ENCODE peak calls at places on chromosomes 11 and 22, in ten cellular contexts. One of them, this sample, is unnamed.

GRCh38 chr22:49046546-49047305 is 780.9 kb downstream of the BRD1 start:
- DNase-seq in kidney: no peak
- DNase-seq in heart left ventricle: no peak
- DNase-seq in CD4-positive, CD25-positive, alpha-beta regulatory T cell: no peak
- DNase-seq in AG10803: no peak
- DNase-seq in epithelial cell of esophagus: no peak
- DNase-seq in GM23338: no peak
- DNase-seq in MG63: peak
- DNase-seq in right lobe of liver: no peak
- DNase-seq in stomach: no peak
- DNase-seq in this sample: peak

GRCh38 chr11:7639643-7640025 is 33.7 kb downstream of the CYB5R2 start:
- DNase-seq in MG63: no peak
- DNase-seq in heart left ventricle: no peak
- DNase-seq in stomach: peak
- DNase-seq in GM23338: no peak
- DNase-seq in epithelial cell of esophagus: no peak
- DNase-seq in kidney: peak
- DNase-seq in CD4-positive, CD25-positive, alpha-beta regulatory T cell: no peak
- DNase-seq in right lobe of liver: no peak
- DNase-seq in AG10803: no peak
- DNase-seq in this sample: no peak

GRCh38 chr22:48940988-48941902 is 886.4 kb downstream of the BRD1 start:
- DNase-seq in AG10803: no peak
- DNase-seq in CD4-positive, CD25-positive, alpha-beta regulatory T cell: no peak
- DNase-seq in kidney: no peak
- DNase-seq in MG63: no peak
- DNase-seq in GM23338: no peak
- DNase-seq in stomach: peak
- DNase-seq in right lobe of liver: no peak
- DNase-seq in heart left ventricle: no peak
- DNase-seq in epithelial cell of esophagus: no peak
- DNase-seq in this sample: peak

GRCh38 chr11:107991868-107992414 is 16.8 kb upstream of the CUL5 start:
- DNase-seq in kidney: no peak
- DNase-seq in AG10803: no peak
- DNase-seq in heart left ventricle: no peak
- DNase-seq in GM23338: peak
- DNase-seq in MG63: no peak
- DNase-seq in CD4-positive, CD25-positive, alpha-beta regulatory T cell: no peak
- DNase-seq in epithelial cell of esophagus: no peak
- DNase-seq in right lobe of liver: no peak
- DNase-seq in stomach: no peak
- DNase-seq in this sample: no peak

GRCh38 chr11:67632175-67632981 is 2.6 kb upstream of the NUDT8 start:
- DNase-seq in heart left ventricle: peak
- DNase-seq in stomach: peak
- DNase-seq in right lobe of liver: peak
- DNase-seq in MG63: no peak
- DNase-seq in GM23338: no peak
- DNase-seq in epithelial cell of esophagus: no peak
- DNase-seq in kidney: peak
- DNase-seq in AG10803: no peak
- DNase-seq in CD4-positive, CD25-positive, alpha-beta regulatory T cell: no peak
- DNase-seq in this sample: peak

GRCh38 chr11:119550330-119550729 is 127.4 kb upstream of the THY1 start:
- DNase-seq in heart left ventricle: no peak
- DNase-seq in epithelial cell of esophagus: peak
- DNase-seq in CD4-positive, CD25-positive, alpha-beta regulatory T cell: no peak
- DNase-seq in right lobe of liver: no peak
- DNase-seq in MG63: no peak
- DNase-seq in stomach: no peak
- DNase-seq in AG10803: no peak
- DNase-seq in GM23338: no peak
- DNase-seq in kidney: no peak
- DNase-seq in this sample: no peak

GRCh38 chr22:46866591-46866990 is 104.1 kb downstream of the TBC1D22A start:
- DNase-seq in stomach: no peak
- DNase-seq in MG63: peak
- DNase-seq in AG10803: peak
- DNase-seq in CD4-positive, CD25-positive, alpha-beta regulatory T cell: no peak
- DNase-seq in GM23338: peak
- DNase-seq in kidney: no peak
- DNase-seq in right lobe of liver: no peak
- DNase-seq in epithelial cell of esophagus: peak
- DNase-seq in heart left ventricle: no peak
- DNase-seq in this sample: no peak

GRCh38 chr11:121291319-121291718 is 1.3 kb upstream of the SC5D start:
- DNase-seq in GM23338: no peak
- DNase-seq in kidney: no peak
- DNase-seq in epithelial cell of esophagus: no peak
- DNase-seq in stomach: no peak
- DNase-seq in heart left ventricle: no peak
- DNase-seq in AG10803: no peak
- DNase-seq in MG63: no peak
- DNase-seq in right lobe of liver: no peak
- DNase-seq in CD4-positive, CD25-positive, alpha-beta regulatory T cell: no peak
- DNase-seq in this sample: no peak

GRCh38 chr11:69704508-69705245 is 855 bp upstream of the FGF19 start:
- DNase-seq in epithelial cell of esophagus: peak
- DNase-seq in heart left ventricle: no peak
- DNase-seq in MG63: peak
- DNase-seq in stomach: no peak
- DNase-seq in AG10803: no peak
- DNase-seq in GM23338: peak
- DNase-seq in right lobe of liver: no peak
- DNase-seq in CD4-positive, CD25-positive, alpha-beta regulatory T cell: no peak
- DNase-seq in kidney: no peak
- DNase-seq in this sample: no peak

GRCh38 chr11:69703711-69704507 is at the start of gene FGF19:
- DNase-seq in right lobe of liver: no peak
- DNase-seq in kidney: no peak
- DNase-seq in heart left ventricle: no peak
- DNase-seq in MG63: peak
- DNase-seq in CD4-positive, CD25-positive, alpha-beta regulatory T cell: no peak
- DNase-seq in epithelial cell of esophagus: no peak
- DNase-seq in stomach: no peak
- DNase-seq in GM23338: peak
- DNase-seq in AG10803: no peak
- DNase-seq in this sample: no peak

GRCh38 chr11:69705246-69705856 is 1.5 kb upstream of the FGF19 start:
- DNase-seq in AG10803: no peak
- DNase-seq in CD4-positive, CD25-positive, alpha-beta regulatory T cell: no peak
- DNase-seq in epithelial cell of esophagus: no peak
- DNase-seq in stomach: no peak
- DNase-seq in GM23338: no peak
- DNase-seq in heart left ventricle: no peak
- DNase-seq in right lobe of liver: no peak
- DNase-seq in kidney: no peak
- DNase-seq in MG63: no peak
- DNase-seq in this sample: no peak

GRCh38 chr11:69702239-69702668 is 1.6 kb downstream of the FGF19 start:
- DNase-seq in right lobe of liver: no peak
- DNase-seq in MG63: no peak
- DNase-seq in stomach: no peak
- DNase-seq in AG10803: no peak
- DNase-seq in heart left ventricle: no peak
- DNase-seq in GM23338: peak
- DNase-seq in epithelial cell of esophagus: no peak
- DNase-seq in CD4-positive, CD25-positive, alpha-beta regulatory T cell: no peak
- DNase-seq in kidney: no peak
- DNase-seq in this sample: no peak

DNA sequence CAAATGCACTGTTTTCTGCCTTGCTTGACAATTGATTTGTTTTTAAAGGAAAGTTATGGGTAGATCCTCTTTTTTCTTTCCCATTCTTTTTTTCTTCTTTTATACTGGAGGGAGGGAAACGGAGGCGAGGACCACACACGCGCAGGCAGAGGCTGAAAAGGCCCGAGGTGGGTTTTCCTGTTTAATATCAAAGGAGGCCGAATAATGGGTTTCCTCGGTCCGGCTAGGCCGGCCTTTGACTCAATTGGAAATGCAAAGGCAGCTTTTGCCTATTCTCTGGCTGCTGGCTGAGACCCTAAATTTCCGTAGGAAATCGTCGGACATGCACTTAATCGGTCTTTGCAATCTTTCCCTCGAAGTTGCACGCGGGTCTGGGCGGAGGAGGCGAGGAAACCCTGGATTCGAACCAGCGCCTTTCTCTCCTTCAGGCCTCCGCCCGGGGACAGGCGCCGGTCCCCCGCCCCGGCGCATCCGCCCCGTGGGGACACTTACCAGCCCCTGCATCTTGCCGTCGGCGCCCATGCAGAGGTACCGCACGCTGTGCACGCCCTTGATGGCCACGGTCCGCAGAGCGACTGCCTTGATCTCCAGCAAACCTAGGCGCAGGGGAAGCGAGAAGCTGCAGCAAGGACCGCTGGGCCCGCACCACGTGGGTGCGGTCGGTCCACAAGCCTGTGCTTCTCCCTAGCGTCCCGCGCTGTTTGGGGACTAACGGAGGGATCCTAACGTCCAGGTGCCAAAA is 882 bp downstream of the FGF19 start:
- DNase-seq in right lobe of liver: no peak
- DNase-seq in GM23338: peak
- DNase-seq in stomach: no peak
- DNase-seq in AG10803: no peak
- DNase-seq in kidney: no peak
- DNase-seq in CD4-positive, CD25-positive, alpha-beta regulatory T cell: no peak
- DNase-seq in heart left ventricle: no peak
- DNase-seq in epithelial cell of esophagus: no peak
- DNase-seq in MG63: no peak
- DNase-seq in this sample: no peak
- H3K4me3 ChIP-seq in right lobe of liver: no peak
- H3K4me3 ChIP-seq in GM23338: peak
- H3K4me3 ChIP-seq in stomach: no peak
- H3K4me3 ChIP-seq in AG10803: no peak
- H3K4me3 ChIP-seq in kidney: no peak
- H3K4me3 ChIP-seq in CD4-positive, CD25-positive, alpha-beta regulatory T cell: no peak
- H3K4me3 ChIP-seq in heart left ventricle: no peak
- H3K4me3 ChIP-seq in epithelial cell of esophagus: no peak
- H3K4me3 ChIP-seq in MG63: no peak
- H3K4me3 ChIP-seq in this sample: no peak

DNA sequence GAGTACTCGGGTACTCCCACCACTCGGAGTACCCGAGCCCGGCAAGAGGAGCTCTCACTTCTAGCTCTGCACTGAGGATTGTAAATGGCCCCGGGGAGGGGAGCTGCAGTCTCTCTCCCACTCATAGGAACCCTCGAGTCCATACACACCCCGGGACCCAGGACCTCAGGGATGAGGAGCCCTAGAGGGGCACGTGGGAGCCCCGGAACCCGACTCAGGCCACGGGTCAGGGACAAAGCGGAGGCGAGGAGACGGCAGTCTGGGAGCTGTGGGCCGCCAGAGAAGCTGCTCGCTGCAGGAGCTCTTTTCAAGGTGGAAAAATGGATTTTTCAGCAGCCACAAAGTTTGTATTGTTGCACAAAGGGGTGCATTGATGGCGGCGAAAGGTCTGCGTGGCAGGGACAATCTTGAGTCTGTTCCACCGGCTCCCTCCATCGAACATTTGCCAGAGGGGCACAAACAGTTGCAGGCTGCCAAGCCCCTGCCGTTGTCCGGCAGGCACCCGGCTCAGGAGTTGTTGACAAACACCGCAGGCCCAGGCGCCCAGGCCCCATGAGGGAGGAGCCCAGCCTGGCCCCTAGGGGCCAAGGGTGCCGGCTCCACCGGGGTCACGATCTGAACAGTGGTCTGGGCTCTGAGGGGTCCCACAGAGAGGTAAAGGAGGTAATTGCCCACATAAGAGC is 5.7 kb upstream of the FLI1 start:
- DNase-seq in stomach: no peak
- DNase-seq in MG63: no peak
- DNase-seq in GM23338: peak
- DNase-seq in kidney: peak
- DNase-seq in CD4-positive, CD25-positive, alpha-beta regulatory T cell: no peak
- DNase-seq in right lobe of liver: no peak
- DNase-seq in AG10803: no peak
- DNase-seq in epithelial cell of esophagus: no peak
- DNase-seq in heart left ventricle: no peak
- DNase-seq in this sample: no peak
- H3K4me3 ChIP-seq in stomach: no peak
- H3K4me3 ChIP-seq in MG63: no peak
- H3K4me3 ChIP-seq in GM23338: peak
- H3K4me3 ChIP-seq in kidney: no peak
- H3K4me3 ChIP-seq in CD4-positive, CD25-positive, alpha-beta regulatory T cell: no peak
- H3K4me3 ChIP-seq in right lobe of liver: no peak
- H3K4me3 ChIP-seq in AG10803: no peak
- H3K4me3 ChIP-seq in epithelial cell of esophagus: no peak
- H3K4me3 ChIP-seq in heart left ventricle: no peak
- H3K4me3 ChIP-seq in this sample: no peak

DNA sequence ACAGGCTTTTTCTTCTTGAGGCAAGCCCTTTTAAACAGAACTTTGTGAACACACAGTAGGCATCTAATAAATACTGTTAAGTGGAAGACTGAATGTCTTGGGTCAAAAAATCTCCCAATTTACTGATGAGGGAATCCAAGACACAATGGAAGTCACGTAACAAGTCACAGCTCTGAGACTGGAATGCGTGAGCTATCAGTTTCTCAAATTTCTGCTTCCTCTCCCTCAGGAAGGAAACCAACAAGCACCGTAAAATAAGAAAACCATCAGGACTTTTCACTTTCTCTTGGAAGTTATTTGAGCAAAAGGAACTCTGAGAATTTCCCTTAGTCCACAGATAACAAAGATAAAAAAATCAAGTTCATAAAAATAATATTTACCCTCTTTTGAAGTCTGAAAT is 50.1 kb upstream of the CCDC89 start:
- DNase-seq in GM23338: no peak
- DNase-seq in CD4-positive, CD25-positive, alpha-beta regulatory T cell: no peak
- DNase-seq in MG63: no peak
- DNase-seq in epithelial cell of esophagus: no peak
- DNase-seq in right lobe of liver: no peak
- DNase-seq in AG10803: no peak
- DNase-seq in kidney: no peak
- DNase-seq in heart left ventricle: no peak
- DNase-seq in stomach: no peak
- DNase-seq in this sample: no peak
- H3K4me3 ChIP-seq in GM23338: no peak
- H3K4me3 ChIP-seq in CD4-positive, CD25-positive, alpha-beta regulatory T cell: no peak
- H3K4me3 ChIP-seq in MG63: no peak
- H3K4me3 ChIP-seq in epithelial cell of esophagus: no peak
- H3K4me3 ChIP-seq in right lobe of liver: no peak
- H3K4me3 ChIP-seq in AG10803: no peak
- H3K4me3 ChIP-seq in kidney: no peak
- H3K4me3 ChIP-seq in heart left ventricle: no peak
- H3K4me3 ChIP-seq in stomach: no peak
- H3K4me3 ChIP-seq in this sample: no peak

GRCh38 chr11:315516-315994 is 1.7 kb downstream of the IFITM1 start:
- DNase-seq in AG10803: no peak
- DNase-seq in MG63: no peak
- DNase-seq in GM23338: no peak
- DNase-seq in heart left ventricle: no peak
- DNase-seq in CD4-positive, CD25-positive, alpha-beta regulatory T cell: no peak
- DNase-seq in right lobe of liver: no peak
- DNase-seq in kidney: peak
- DNase-seq in epithelial cell of esophagus: no peak
- DNase-seq in stomach: no peak
- DNase-seq in this sample: no peak

GRCh38 chr11:315051-315481 is 1.2 kb downstream of the IFITM1 start:
- DNase-seq in CD4-positive, CD25-positive, alpha-beta regulatory T cell: no peak
- DNase-seq in AG10803: no peak
- DNase-seq in right lobe of liver: peak
- DNase-seq in GM23338: no peak
- DNase-seq in kidney: peak
- DNase-seq in heart left ventricle: no peak
- DNase-seq in epithelial cell of esophagus: no peak
- DNase-seq in MG63: no peak
- DNase-seq in stomach: no peak
- DNase-seq in this sample: no peak

GRCh38 chr11:312092-312816 is 1.6 kb upstream of the IFITM1 start:
- DNase-seq in right lobe of liver: peak
- DNase-seq in GM23338: no peak
- DNase-seq in heart left ventricle: no peak
- DNase-seq in MG63: no peak
- DNase-seq in kidney: peak
- DNase-seq in CD4-positive, CD25-positive, alpha-beta regulatory T cell: no peak
- DNase-seq in epithelial cell of esophagus: no peak
- DNase-seq in AG10803: no peak
- DNase-seq in stomach: no peak
- DNase-seq in this sample: no peak

GRCh38 chr11:313787-314547 is at the start of gene IFITM1:
- DNase-seq in GM23338: peak
- DNase-seq in stomach: no peak
- DNase-seq in right lobe of liver: peak
- DNase-seq in MG63: no peak
- DNase-seq in CD4-positive, CD25-positive, alpha-beta regulatory T cell: peak
- DNase-seq in AG10803: peak
- DNase-seq in heart left ventricle: peak
- DNase-seq in epithelial cell of esophagus: peak
- DNase-seq in kidney: peak
- DNase-seq in this sample: peak

GRCh38 chr11:313304-313786 is 495 bp upstream of the IFITM1 start:
- DNase-seq in kidney: peak
- DNase-seq in MG63: no peak
- DNase-seq in epithelial cell of esophagus: no peak
- DNase-seq in stomach: no peak
- DNase-seq in right lobe of liver: peak
- DNase-seq in heart left ventricle: peak
- DNase-seq in AG10803: no peak
- DNase-seq in CD4-positive, CD25-positive, alpha-beta regulatory T cell: no peak
- DNase-seq in GM23338: no peak
- DNase-seq in this sample: no peak
- H3K4me3 ChIP-seq in kidney: peak
- H3K4me3 ChIP-seq in MG63: peak
- H3K4me3 ChIP-seq in epithelial cell of esophagus: no peak
- H3K4me3 ChIP-seq in stomach: peak
- H3K4me3 ChIP-seq in right lobe of liver: peak
- H3K4me3 ChIP-seq in heart left ventricle: peak
- H3K4me3 ChIP-seq in AG10803: peak
- H3K4me3 ChIP-seq in CD4-positive, CD25-positive, alpha-beta regulatory T cell: peak
- H3K4me3 ChIP-seq in GM23338: peak
- H3K4me3 ChIP-seq in this sample: peak